ENCODE peak calls at places on chromosomes 11 and 22, in four cellular contexts. R, U, O and M are unnamed samples.

GRCh38 chr11:70675697-70676374 is 277.5 kb downstream of the CTTN start:
- DNase-seq in U (no peak), O (no peak), R (no peak), M (no peak)

GRCh38 chr11:8288166-8288772 is 24.6 kb upstream of the LMO1 start:
- DNase-seq in R (no peak), U (no peak), O (no peak), M (no peak)

GRCh38 chr11:123562166-123562565 is 92.3 kb downstream of the SCN3B start:
- DNase-seq in R (no peak), U (no peak), O (no peak), M (no peak)

GRCh38 chr11:113649311-113649710 is 56.8 kb downstream of the TMPRSS5 start:
- DNase-seq in U (no peak), O (no peak), R (no peak), M (no peak)

GRCh38 chr11:32312865-32313403 is 122.4 kb downstream of the WT1 start:
- DNase-seq in U (no peak), R (peak), O (no peak), M (peak)

GRCh38 chr11:96257972-96258951 is 84.7 kb downstream of the MAML2 start:
- DNase-seq in R (no peak), U (no peak), O (no peak), M (peak)

GRCh38 chr22:44496844-44497217 is 1.2 kb downstream of the RTL6 start:
- DNase-seq in O (no peak), R (no peak), U (no peak), M (no peak)

GRCh38 chr11:123690490-123690889 is 36.1 kb upstream of the SCN3B start:
- DNase-seq in R (no peak), O (no peak), U (no peak), M (no peak)

GRCh38 chr11:2664886-2665746 is 34.7 kb downstream of the KCNQ1OT1 start:
- DNase-seq in U (peak), O (no peak), R (no peak), M (no peak)

GRCh38 chr11:128735935-128736610 is 42.2 kb downstream of the FLI1 start:
- DNase-seq in O (no peak), R (no peak), U (no peak), M (peak)

GRCh38 chr11:16572946-16573345 is 165.5 kb upstream of the C11orf58 start:
- DNase-seq in U (no peak), R (peak), O (no peak), M (no peak)

GRCh38 chr11:38014405-38014804 is 1416.4 kb upstream of the RAG2 start:
- DNase-seq in O (no peak), U (no peak), R (no peak), M (no peak)

GRCh38 chr11:13440100-13440855 is 22.7 kb downstream of the BTBD10 start:
- DNase-seq in U (no peak), R (peak), O (peak), M (no peak)

GRCh38 chr11:121794671-121795070 is 321.3 kb downstream of the BLID start:
- DNase-seq in U (no peak), R (no peak), O (no peak), M (no peak)

GRCh38 chr11:81420668-81421550 is 1312.8 kb downstream of the FAM181B start:
- DNase-seq in O (no peak), R (no peak), U (no peak), M (no peak)
- TF ChIP-seq CTCF in O (no peak), R (no peak), U (no peak), M (no peak)

GRCh38 chr22:39941661-39942060 is 18.5 kb upstream of the TMA7B start:
- DNase-seq in U (no peak), R (no peak), O (no peak), M (no peak)

GRCh38 chr22:39942433-39943213 is 17.6 kb upstream of the TMA7B start:
- DNase-seq in R (no peak), U (no peak), O (no peak), M (no peak)

GRCh38 chr22:39939830-39940229 is 20.4 kb upstream of the TMA7B start:
- DNase-seq in U (no peak), O (no peak), R (no peak), M (no peak)

GRCh38 chr22:39938509-39938908 is 21.7 kb upstream of the TMA7B start:
- DNase-seq in R (no peak), O (no peak), U (no peak), M (no peak)

GRCh38 chr22:39940757-39941305 is 19.4 kb upstream of the TMA7B start:
- DNase-seq in U (no peak), O (no peak), R (no peak), M (no peak)
- TF ChIP-seq CTCF in U (no peak), O (no peak), R (no peak), M (peak)

DNA sequence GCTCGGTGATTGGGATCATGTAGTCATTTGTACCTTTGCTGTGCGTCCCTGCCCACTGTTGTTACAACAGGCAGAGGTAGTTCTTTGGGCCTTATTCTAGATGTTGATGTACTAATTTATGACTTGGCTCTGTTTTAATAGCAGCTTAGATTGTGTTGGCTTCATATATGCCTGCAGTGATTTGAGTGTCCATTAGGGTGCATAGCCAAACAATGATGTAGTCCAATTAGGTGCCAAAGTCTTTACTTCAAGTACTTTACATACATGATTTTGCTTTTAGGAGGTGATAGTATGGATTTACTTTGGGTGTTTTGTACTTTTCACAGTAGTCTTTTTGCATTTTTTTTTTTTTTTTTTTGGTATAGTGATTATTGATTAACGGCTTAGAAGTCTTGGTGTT is 46.4 kb downstream of the PPP6R3 start:
- DNase-seq in R (no peak), O (no peak), U (no peak), M (no peak)
- TF ChIP-seq CTCF in R (no peak), O (no peak), U (no peak), M (no peak)

GRCh38 chr11:125211191-125211953 is 46.8 kb downstream of the PKNOX2 start:
- DNase-seq in R (no peak), O (no peak), U (no peak), M (no peak)
- TF ChIP-seq CTCF in R (no peak), O (peak), U (no peak), M (no peak)

DNA sequence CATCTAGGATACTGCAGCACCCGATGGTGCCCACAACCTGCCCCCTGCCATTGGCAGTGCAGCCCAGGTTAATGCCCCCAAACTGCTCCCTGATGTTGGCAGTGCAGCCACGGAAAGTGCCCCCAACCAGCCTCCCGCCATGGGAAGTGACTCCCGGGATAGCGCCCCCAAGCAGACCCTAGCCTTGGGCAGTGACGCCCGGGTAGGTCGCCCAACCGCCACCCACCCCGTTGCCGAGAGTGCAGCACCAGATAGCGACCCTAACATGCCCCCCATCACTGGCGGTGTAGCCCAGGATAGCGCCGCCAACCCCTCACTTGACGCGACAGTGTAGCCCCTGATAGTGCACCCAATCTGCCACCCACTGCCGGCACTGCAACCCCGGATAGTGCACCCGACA is 38.5 kb downstream of the C22orf42 start:
- DNase-seq in R (no peak), U (peak), O (no peak), M (no peak)
- TF ChIP-seq CTCF in R (no peak), U (no peak), O (no peak), M (no peak)

GRCh38 chr11:86980397-86980796 is 25.2 kb upstream of the FZD4 start:
- DNase-seq in O (no peak), R (no peak), U (no peak), M (no peak)

GRCh38 chr11:86977441-86978050 is 22.4 kb upstream of the FZD4 start:
- DNase-seq in U (no peak), R (no peak), O (no peak), M (no peak)

GRCh38 chr11:86978247-86978646 is 23.1 kb upstream of the FZD4 start:
- DNase-seq in O (no peak), U (peak), R (no peak), M (no peak)

GRCh38 chr11:86981777-86982540 is 26.8 kb upstream of the FZD4 start:
- DNase-seq in U (no peak), R (no peak), O (no peak), M (no peak)

GRCh38 chr11:86978756-86979608 is 23.8 kb upstream of the FZD4 start:
- DNase-seq in U (no peak), O (no peak), R (no peak), M (peak)
- TF ChIP-seq CTCF in U (no peak), O (peak), R (peak), M (peak)

GRCh38 chr11:10415817-10416392 is 39.2 kb upstream of the AMPD3 start:
- DNase-seq in U (no peak), R (no peak), O (no peak), M (no peak)
- TF ChIP-seq CTCF in U (no peak), R (no peak), O (no peak), M (peak)